ENCODE peak calls at places on chromosomes 11 and 22, in six cellular contexts. D is fibroblast of gingiva, I is AG04450, O is suprapubic skin, F is fibroblast of mammary gland, W is NCI-H69. P is an unnamed sample.

GRCh38 chr11:36719708-36720107 is 121.7 kb upstream of the RAG2 start:
- DNase-seq in D (no peak), I (no peak), O (no peak), F (peak; percentile 2), W (no peak), P (no peak)

GRCh38 chr11:119373059-119373875 is 8.2 kb downstream of the USP2 start:
- DNase-seq in D (no peak), I (no peak), O (no peak), F (no peak), W (no peak), P (no peak)

GRCh38 chr11:80637011-80637410 is 1196.2 kb upstream of the TENM4 start:
- DNase-seq in D (no peak), I (no peak), O (no peak), F (no peak), W (no peak), P (no peak)

GRCh38 chr11:31940396-31941037 is 129.4 kb upstream of the PAX6 start:
- DNase-seq in D (no peak), I (no peak), O (no peak), F (peak; percentile 43), W (no peak), P (no peak)

GRCh38 chr11:17599460-17599925 is 52.4 kb downstream of the OTOG start:
- DNase-seq in D (no peak), I (no peak), O (no peak), F (no peak), W (no peak), P (no peak)

GRCh38 chr22:26079009-26079408 is 90.3 kb upstream of the SEZ6L start:
- DNase-seq in D (no peak), I (no peak), O (no peak), F (no peak), W (no peak), P (no peak)

GRCh38 chr11:33970984-33971466 is 79.1 kb upstream of the LMO2 start:
- DNase-seq in D (peak; percentile 46), I (peak; percentile 4), O (peak; percentile 81), F (peak; percentile 64), W (peak; percentile 83), P (peak; percentile 50)

GRCh38 chr11:2774173-2775082 is 74.6 kb upstream of the KCNQ1OT1 start:
- DNase-seq in D (no peak), I (no peak), O (peak; percentile 54), F (no peak), W (no peak), P (peak; percentile 8)

GRCh38 chr11:111459506-111460270 is 52.5 kb downstream of the BTG4 start:
- DNase-seq in D (no peak), I (no peak), O (peak; percentile 57), F (no peak), W (no peak), P (peak; percentile 37)

GRCh38 chr11:73566422-73566821 is 31.5 kb downstream of the FAM168A start:
- DNase-seq in D (no peak), I (no peak), O (no peak), F (peak; percentile 30), W (peak; percentile 79), P (no peak)

P was measured in iPS-NIHi11.